ENCODE peak calls at places on chromosomes 7 and 10, in nine cellular contexts. K, H, E, W, Y, X, R, V and Q are unnamed samples.

GRCh38 chr7:136134503-136134902 is 157.3 kb upstream of the MTPN start:
- DNase-seq in K (no peak), R (peak; percentile 44), X (peak; percentile 7), W (no peak), E (no peak), V (no peak), Y (no peak), H (no peak), Q (no peak)

GRCh38 chr10:5496261-5497250 is 2.8 kb downstream of the CALML5 start:
- DNase-seq in Y (no peak), K (no peak), V (no peak), E (no peak), X (no peak), H (no peak), W (no peak), R (no peak), Q (peak; percentile 62)

GRCh38 chr10:88095778-88096452 is 232.5 kb downstream of the PTEN start:
- DNase-seq in K (no peak), H (no peak), Y (no peak), E (no peak), W (no peak), V (no peak), R (no peak), X (no peak), Q (no peak)

GRCh38 chr7:6554848-6555247 is 3.6 kb upstream of the GRID2IP start:
- DNase-seq in H (no peak), R (no peak), K (peak; percentile 55), X (no peak), W (no peak), V (no peak), Y (no peak), E (no peak), Q (no peak)

GRCh38 chr7:84372155-84372621 is 177.6 kb upstream of the SEMA3A start:
- DNase-seq in V (no peak), Y (no peak), H (no peak), K (no peak), E (no peak), R (peak; percentile 98), X (peak; percentile 3), W (no peak), Q (no peak)

GRCh38 chr7:100396421-100396982 is 23.2 kb downstream of the PILRA start:
- DNase-seq in E (no peak), H (no peak), Y (no peak), V (no peak), W (peak; percentile 19), R (no peak), X (no peak), K (peak; percentile 49), Q (no peak)

GRCh38 chr7:134031835-134032617 is 95.1 kb upstream of the LRGUK start:
- DNase-seq in E (no peak), K (no peak), H (no peak), Y (no peak), V (no peak), X (no peak), W (no peak), R (peak; percentile 4), Q (no peak)

GRCh38 chr7:865921-866320 is 10.4 kb upstream of the GET4 start:
- DNase-seq in E (no peak), R (no peak), Y (peak; percentile 48), W (no peak), V (no peak), H (no peak), X (no peak), K (no peak), Q (no peak)

GRCh38 chr7:5827755-5828154 is 46.3 kb upstream of the RNF216 start:
- DNase-seq in E (no peak), K (peak; percentile 38), X (peak; percentile 27), R (no peak), W (peak; percentile 16), Y (no peak), H (no peak), V (no peak), Q (no peak)

GRCh38 chr10:118873738-118874105 is 119.0 kb upstream of the CACUL1 start:
- DNase-seq in E (no peak), H (no peak), V (no peak), R (no peak), X (no peak), K (no peak), W (no peak), Y (no peak), Q (no peak)

GRCh38 chr7:151440799-151441443 is 980 bp upstream of the CRYGN start:
- DNase-seq in W (no peak), R (no peak), Y (no peak), H (no peak), E (no peak), X (no peak), V (no peak), K (no peak), Q (peak; percentile 66)

GRCh38 chr7:91787923-91788322 is 92.6 kb downstream of the MTERF1 start:
- DNase-seq in H (no peak), V (no peak), W (no peak), K (no peak), E (no peak), R (no peak), X (no peak), Y (no peak), Q (no peak)

GRCh38 chr10:94630017-94630688 is 53.4 kb upstream of the CYP2C18 start:
- DNase-seq in Y (no peak), W (peak; percentile 60), V (no peak), X (peak; percentile 48), H (no peak), K (no peak), E (no peak), R (peak; percentile 12), Q (no peak)

DNA sequence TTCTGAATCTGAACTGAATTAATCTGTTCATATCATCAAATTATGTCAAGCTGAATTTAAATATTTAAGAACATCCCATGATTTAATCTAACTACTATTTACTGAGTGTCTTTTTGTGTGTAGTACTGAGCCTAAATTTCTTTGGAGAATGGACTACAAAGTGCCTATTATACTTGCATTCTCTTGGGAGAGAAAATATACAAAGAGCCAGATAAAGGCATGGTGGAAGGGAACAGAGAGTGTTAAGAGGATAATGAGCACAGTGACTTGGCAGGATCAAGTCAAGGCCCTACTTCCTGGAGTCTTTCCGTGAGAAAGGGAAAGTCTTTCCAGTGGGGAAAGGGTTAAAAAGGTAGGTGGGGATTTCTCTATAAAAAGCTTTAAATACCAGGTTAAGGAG is 15.0 kb downstream of the TNKS2 start:
- DNase-seq in V (no peak), Y (no peak), R (no peak), H (no peak), X (no peak), K (no peak), E (no peak), W (no peak), Q (no peak)
- H3K36me3 ChIP-seq in V (peaks cover 46% of the 10 kb centered on the region), Y (peaks cover 69% of the 10 kb centered on the region), R (peaks cover 26% of the 10 kb centered on the region), H (no peaks in the 10 kb centered on the region), X (peaks cover 20% of the 10 kb centered on the region), K (peaks cover 35% of the 10 kb centered on the region), E (peaks cover 20% of the 10 kb centered on the region), W (peaks cover 2% of the 10 kb centered on the region), Q (peaks cover 12% of the 10 kb centered on the region)

DNA sequence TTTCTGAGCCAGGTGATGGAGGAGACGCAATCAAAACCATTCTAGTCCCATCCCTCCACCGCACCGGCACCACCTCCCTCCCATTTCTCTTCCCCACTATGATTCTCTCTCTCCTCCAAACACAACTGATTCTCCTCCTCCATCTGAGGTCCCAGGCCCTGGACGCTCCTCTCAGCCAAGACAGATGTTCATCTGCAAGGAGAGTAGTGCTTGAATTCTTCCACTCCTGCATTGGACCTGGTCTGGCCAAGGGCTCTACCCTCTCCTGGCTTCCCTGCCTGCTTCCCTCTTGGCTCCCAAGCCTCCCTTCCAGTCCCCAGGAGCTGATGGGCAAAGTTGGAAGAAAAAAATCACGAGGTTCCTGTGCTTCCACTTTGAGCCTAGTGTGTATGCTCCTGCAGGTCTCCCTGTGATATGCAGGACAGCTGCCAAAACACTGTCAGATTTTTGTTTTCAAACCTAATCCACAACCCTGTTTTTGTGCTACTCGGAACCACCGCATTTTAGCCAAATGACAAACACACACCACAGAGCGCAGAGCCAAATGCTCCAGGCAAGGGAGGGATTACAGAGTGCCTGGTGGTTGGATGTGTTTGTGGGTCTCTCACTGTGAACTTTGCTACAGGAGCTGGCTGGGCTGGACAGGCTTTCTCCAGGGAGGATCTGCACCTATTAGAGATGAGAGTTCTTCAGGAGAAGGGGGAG is 5.6 kb upstream of the RBM28 start:
- DNase-seq in X (no peak), K (no peak), H (no peak), W (no peak), E (no peak), Y (no peak), R (no peak), V (no peak), Q (no peak)
- H3K27me3 ChIP-seq in X (peaks cover 70% of the 10 kb centered on the region), K (no peaks in the 10 kb centered on the region), H (peaks cover 12% of the 10 kb centered on the region), W (peaks cover 11% of the 10 kb centered on the region), E (no peaks in the 10 kb centered on the region), Y (peaks cover 32% of the 10 kb centered on the region), R (peaks cover 63% of the 10 kb centered on the region), V (no peaks in the 10 kb centered on the region), Q (peaks cover 45% of the 10 kb centered on the region)

GRCh38 chr10:122141821-122142651 is 129.1 kb upstream of the BTBD16 start:
- DNase-seq in X (no peak), R (peak; percentile 63), V (peak; percentile 54), W (no peak), E (no peak), Y (no peak), K (no peak), H (no peak), Q (no peak)

GRCh38 chr10:122145113-122145512 is 126.0 kb upstream of the BTBD16 start:
- DNase-seq in V (no peak), X (no peak), Y (no peak), H (no peak), W (no peak), R (no peak), E (no peak), K (no peak), Q (no peak)

GRCh38 chr10:122144199-122144598 is 126.9 kb upstream of the BTBD16 start:
- DNase-seq in X (no peak), K (no peak), Y (no peak), H (no peak), V (no peak), W (no peak), E (no peak), R (no peak), Q (no peak)

GRCh38 chr10:122142652-122143237 is 128.4 kb upstream of the BTBD16 start:
- DNase-seq in Y (no peak), X (peak; percentile 67), V (no peak), K (no peak), W (no peak), E (peak; percentile 6), H (no peak), R (no peak), Q (no peak)

GRCh38 chr10:122143238-122143841 is 127.8 kb upstream of the BTBD16 start:
- DNase-seq in V (no peak), Y (no peak), R (no peak), W (no peak), H (no peak), E (no peak), K (no peak), X (no peak), Q (no peak)
- H3K4me1 ChIP-seq in V (no peaks in the 10 kb centered on the region), Y (peaks cover 75% of the 10 kb centered on the region), R (peaks cover 26% of the 10 kb centered on the region), W (no peaks in the 10 kb centered on the region), H (peaks cover 4% of the 10 kb centered on the region), E (no peaks in the 10 kb centered on the region), K (no peaks in the 10 kb centered on the region), X (peaks cover 6% of the 10 kb centered on the region), Q (peaks cover 58% of the 10 kb centered on the region)

DNA sequence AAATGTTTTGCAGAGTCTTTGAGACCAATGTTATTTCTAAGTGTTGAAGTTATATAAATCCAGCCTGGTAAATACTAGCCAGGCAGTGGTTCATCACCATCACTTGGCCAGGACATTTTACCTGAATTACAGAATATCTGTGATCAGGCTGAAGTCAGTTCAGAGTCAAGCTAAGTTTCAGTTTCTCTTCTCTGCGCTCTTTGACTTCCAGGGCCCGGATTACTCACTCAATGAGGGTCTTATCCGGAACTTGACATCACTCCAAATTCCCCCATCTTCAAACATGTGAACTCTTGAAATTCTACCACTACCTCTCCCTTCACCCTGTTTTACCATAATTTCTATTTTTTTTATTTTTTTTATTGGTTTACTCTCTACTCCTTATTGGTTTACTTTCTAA is 36.6 kb upstream of the CCAR1 start:
- DNase-seq in R (no peak), X (no peak), K (no peak), V (no peak), E (no peak), H (no peak), W (peak; percentile 40), Y (no peak), Q (no peak)
- H3K36me3 ChIP-seq in R (peaks cover 38% of the 10 kb centered on the region), X (peaks cover 16% of the 10 kb centered on the region), K (peaks cover 12% of the 10 kb centered on the region), V (peaks cover 41% of the 10 kb centered on the region), E (no peaks in the 10 kb centered on the region), H (no peaks in the 10 kb centered on the region), W (peaks cover 2% of the 10 kb centered on the region), Y (peaks cover 8% of the 10 kb centered on the region), Q (peaks cover 61% of the 10 kb centered on the region)